ENCODE peak calls at places on chromosomes 6 and 20, in seven cellular contexts. One of them, this sample, is unnamed. For H3K4me1, the result is how much of the 10 kb centered on the place peaks cover.

GRCh38 chr6:25899580-25900408 is 25.8 kb upstream of the SLC17A3 start:
- DNase-seq in stomach: no peak
- DNase-seq in heart left ventricle: no peak
- DNase-seq in endothelial cell of umbilical vein: no peak
- DNase-seq in HCT116: no peak
- DNase-seq in transverse colon: no peak
- DNase-seq in uterus: no peak
- DNase-seq in this sample: no peak

GRCh38 chr6:160662842-160663241 is 1.2 kb downstream of the LPA start:
- DNase-seq in HCT116: no peak
- DNase-seq in stomach: no peak
- DNase-seq in endothelial cell of umbilical vein: no peak
- DNase-seq in uterus: no peak
- DNase-seq in heart left ventricle: no peak
- DNase-seq in transverse colon: no peak
- DNase-seq in this sample: no peak

GRCh38 chr20:49620364-49621240 is 52.7 kb upstream of the PTGIS start:
- DNase-seq in uterus: no peak
- DNase-seq in transverse colon: no peak
- DNase-seq in HCT116: no peak
- DNase-seq in stomach: no peak
- DNase-seq in heart left ventricle: no peak
- DNase-seq in endothelial cell of umbilical vein: no peak
- DNase-seq in this sample: no peak

GRCh38 chr20:8854566-8854965 is 214.3 kb upstream of the PLCB4 start:
- DNase-seq in endothelial cell of umbilical vein: peak
- DNase-seq in heart left ventricle: peak
- DNase-seq in stomach: no peak
- DNase-seq in uterus: peak
- DNase-seq in HCT116: no peak
- DNase-seq in transverse colon: peak
- DNase-seq in this sample: peak

GRCh38 chr6:3410385-3411360 is 46.2 kb downstream of the SLC22A23 start:
- DNase-seq in uterus: peak
- DNase-seq in endothelial cell of umbilical vein: peak
- DNase-seq in transverse colon: peak
- DNase-seq in heart left ventricle: peak
- DNase-seq in stomach: peak
- DNase-seq in HCT116: peak
- DNase-seq in this sample: peak

GRCh38 chr6:7050911-7051779 is 56.6 kb upstream of the RREB1 start:
- DNase-seq in uterus: peak
- DNase-seq in heart left ventricle: peak
- DNase-seq in stomach: peak
- DNase-seq in HCT116: no peak
- DNase-seq in endothelial cell of umbilical vein: peak
- DNase-seq in transverse colon: peak
- DNase-seq in this sample: peak

GRCh38 chr6:15384901-15385300 is 139.0 kb downstream of the JARID2 start:
- DNase-seq in HCT116: no peak
- DNase-seq in uterus: no peak
- DNase-seq in transverse colon: no peak
- DNase-seq in heart left ventricle: no peak
- DNase-seq in endothelial cell of umbilical vein: no peak
- DNase-seq in stomach: no peak
- DNase-seq in this sample: no peak

GRCh38 chr20:49424536-49424935 is 57.9 kb downstream of the KCNB1 start:
- DNase-seq in uterus: peak
- DNase-seq in transverse colon: no peak
- DNase-seq in stomach: no peak
- DNase-seq in HCT116: no peak
- DNase-seq in endothelial cell of umbilical vein: no peak
- DNase-seq in heart left ventricle: peak
- DNase-seq in this sample: no peak

GRCh38 chr6:110357696-110358535 is at the start of gene METTL24:
- DNase-seq in endothelial cell of umbilical vein: no peak
- DNase-seq in HCT116: no peak
- DNase-seq in heart left ventricle: peak
- DNase-seq in stomach: peak
- DNase-seq in transverse colon: no peak
- DNase-seq in uterus: peak
- DNase-seq in this sample: peak

GRCh38 chr20:53079883-53080282 is 107.7 kb downstream of the TSHZ2 start:
- DNase-seq in endothelial cell of umbilical vein: no peak
- DNase-seq in transverse colon: no peak
- DNase-seq in heart left ventricle: no peak
- DNase-seq in stomach: no peak
- DNase-seq in HCT116: no peak
- DNase-seq in uterus: no peak
- DNase-seq in this sample: no peak

GRCh38 chr20:53077373-53078205 is 105.4 kb downstream of the TSHZ2 start:
- DNase-seq in uterus: peak
- DNase-seq in transverse colon: no peak
- DNase-seq in endothelial cell of umbilical vein: peak
- DNase-seq in HCT116: no peak
- DNase-seq in heart left ventricle: peak
- DNase-seq in stomach: peak
- DNase-seq in this sample: no peak

GRCh38 chr20:53080412-53080962 is 108.3 kb downstream of the TSHZ2 start:
- DNase-seq in endothelial cell of umbilical vein: no peak
- DNase-seq in heart left ventricle: no peak
- DNase-seq in HCT116: no peak
- DNase-seq in uterus: no peak
- DNase-seq in stomach: no peak
- DNase-seq in transverse colon: no peak
- DNase-seq in this sample: no peak

GRCh38 chr20:53079483-53079810 is 107.3 kb downstream of the TSHZ2 start:
- DNase-seq in endothelial cell of umbilical vein: no peak
- DNase-seq in uterus: no peak
- DNase-seq in transverse colon: no peak
- DNase-seq in stomach: no peak
- DNase-seq in HCT116: no peak
- DNase-seq in heart left ventricle: no peak
- DNase-seq in this sample: no peak

DNA sequence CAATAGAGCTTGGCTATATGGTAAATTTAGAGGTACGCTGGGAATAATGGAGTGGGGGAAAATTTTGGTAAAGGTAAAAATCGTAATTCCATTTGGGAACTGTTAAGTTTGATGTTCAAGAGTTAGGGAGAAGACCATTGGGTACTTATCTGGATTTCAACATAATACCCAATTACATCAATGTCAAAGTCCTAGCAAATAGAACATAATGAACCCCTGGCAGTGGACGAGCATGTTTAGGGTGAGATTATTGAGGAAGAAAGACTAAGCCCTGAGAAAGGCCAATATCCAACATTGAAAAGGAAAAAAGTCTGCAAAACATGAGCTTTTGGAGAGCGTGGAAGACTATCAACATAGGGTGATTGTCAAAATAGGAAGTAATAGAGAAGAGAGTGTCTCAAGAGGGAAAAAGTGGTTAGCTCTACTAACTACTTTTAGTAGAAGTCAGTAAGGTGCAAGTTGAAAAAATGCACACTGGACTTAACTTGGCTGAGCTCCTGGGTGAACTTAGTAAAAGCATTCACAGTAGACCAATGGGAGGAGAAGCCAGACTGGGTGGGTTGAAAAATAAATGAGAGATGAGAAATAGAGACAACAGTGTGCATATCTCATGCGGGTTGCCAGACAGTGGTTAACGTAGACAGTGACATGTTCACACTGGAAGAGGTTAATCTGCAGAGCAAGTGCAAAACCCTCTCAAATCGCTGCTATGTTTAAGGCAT is 106.8 kb downstream of the TSHZ2 start:
- DNase-seq in endothelial cell of umbilical vein: no peak
- DNase-seq in transverse colon: no peak
- DNase-seq in heart left ventricle: no peak
- DNase-seq in stomach: no peak
- DNase-seq in HCT116: no peak
- DNase-seq in uterus: no peak
- DNase-seq in this sample: no peak
- TF ChIP-seq POLR2A in endothelial cell of umbilical vein: no peak
- TF ChIP-seq POLR2A in transverse colon: no peak
- TF ChIP-seq POLR2A in heart left ventricle: no peak
- TF ChIP-seq POLR2A in stomach: no peak
- TF ChIP-seq POLR2A in HCT116: no peak
- TF ChIP-seq POLR2A in uterus: no peak
- TF ChIP-seq POLR2A in this sample: no peak

GRCh38 chr20:33501000-33501399 is 11.1 kb downstream of the CBFA2T2 start:
- DNase-seq in heart left ventricle: no peak
- DNase-seq in HCT116: no peak
- DNase-seq in uterus: no peak
- DNase-seq in endothelial cell of umbilical vein: no peak
- DNase-seq in transverse colon: no peak
- DNase-seq in stomach: no peak
- DNase-seq in this sample: no peak

GRCh38 chr20:33503564-33503963 is 13.7 kb downstream of the CBFA2T2 start:
- DNase-seq in HCT116: no peak
- DNase-seq in uterus: no peak
- DNase-seq in endothelial cell of umbilical vein: no peak
- DNase-seq in transverse colon: no peak
- DNase-seq in heart left ventricle: no peak
- DNase-seq in stomach: no peak
- DNase-seq in this sample: no peak

DNA sequence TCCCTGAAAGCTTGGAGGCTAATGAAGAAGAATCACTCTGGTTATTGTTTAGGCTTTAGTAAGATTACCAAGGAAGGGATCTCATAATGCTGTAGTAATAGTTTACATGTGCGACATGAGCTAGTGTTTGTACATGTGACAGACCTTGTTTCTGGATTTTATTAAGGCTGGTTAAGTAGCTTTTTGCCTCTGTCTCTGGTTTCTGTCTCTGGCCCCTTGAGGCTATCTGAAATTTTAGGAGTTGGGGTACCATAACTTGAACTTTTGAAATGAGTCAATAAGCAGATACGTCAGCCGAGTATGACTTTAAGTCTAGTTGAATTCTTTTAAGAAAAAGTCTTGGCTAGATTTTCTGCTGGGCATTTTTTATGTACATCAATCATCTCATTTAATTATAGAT is 9.5 kb downstream of the CBFA2T2 start:
- DNase-seq in endothelial cell of umbilical vein: no peak
- DNase-seq in uterus: no peak
- DNase-seq in transverse colon: no peak
- DNase-seq in stomach: no peak
- DNase-seq in heart left ventricle: no peak
- DNase-seq in HCT116: no peak
- DNase-seq in this sample: no peak
- H3K4me1 ChIP-seq in endothelial cell of umbilical vein: under half
- H3K4me1 ChIP-seq in uterus: under half
- H3K4me1 ChIP-seq in transverse colon: under half
- H3K4me1 ChIP-seq in stomach: under half
- H3K4me1 ChIP-seq in heart left ventricle: under half
- H3K4me1 ChIP-seq in HCT116: under half
- H3K4me1 ChIP-seq in this sample: under half

GRCh38 chr6:118652051-118652699 is 784 bp upstream of the CEP85L start:
- DNase-seq in stomach: no peak
- DNase-seq in HCT116: no peak
- DNase-seq in transverse colon: no peak
- DNase-seq in uterus: no peak
- DNase-seq in heart left ventricle: no peak
- DNase-seq in endothelial cell of umbilical vein: no peak
- DNase-seq in this sample: peak

GRCh38 chr6:118648866-118649554 is 2.4 kb downstream of the CEP85L start:
- DNase-seq in HCT116: no peak
- DNase-seq in endothelial cell of umbilical vein: peak
- DNase-seq in stomach: no peak
- DNase-seq in heart left ventricle: no peak
- DNase-seq in uterus: no peak
- DNase-seq in transverse colon: no peak
- DNase-seq in this sample: no peak

GRCh38 chr6:118651282-118652050 is at the start of gene CEP85L:
- DNase-seq in transverse colon: peak
- DNase-seq in heart left ventricle: peak
- DNase-seq in uterus: peak
- DNase-seq in HCT116: peak
- DNase-seq in stomach: peak
- DNase-seq in endothelial cell of umbilical vein: peak
- DNase-seq in this sample: peak

GRCh38 chr6:118649918-118650499 is 1.4 kb downstream of the CEP85L start:
- DNase-seq in transverse colon: no peak
- DNase-seq in uterus: no peak
- DNase-seq in heart left ventricle: no peak
- DNase-seq in HCT116: no peak
- DNase-seq in endothelial cell of umbilical vein: peak
- DNase-seq in stomach: no peak
- DNase-seq in this sample: no peak

DNA sequence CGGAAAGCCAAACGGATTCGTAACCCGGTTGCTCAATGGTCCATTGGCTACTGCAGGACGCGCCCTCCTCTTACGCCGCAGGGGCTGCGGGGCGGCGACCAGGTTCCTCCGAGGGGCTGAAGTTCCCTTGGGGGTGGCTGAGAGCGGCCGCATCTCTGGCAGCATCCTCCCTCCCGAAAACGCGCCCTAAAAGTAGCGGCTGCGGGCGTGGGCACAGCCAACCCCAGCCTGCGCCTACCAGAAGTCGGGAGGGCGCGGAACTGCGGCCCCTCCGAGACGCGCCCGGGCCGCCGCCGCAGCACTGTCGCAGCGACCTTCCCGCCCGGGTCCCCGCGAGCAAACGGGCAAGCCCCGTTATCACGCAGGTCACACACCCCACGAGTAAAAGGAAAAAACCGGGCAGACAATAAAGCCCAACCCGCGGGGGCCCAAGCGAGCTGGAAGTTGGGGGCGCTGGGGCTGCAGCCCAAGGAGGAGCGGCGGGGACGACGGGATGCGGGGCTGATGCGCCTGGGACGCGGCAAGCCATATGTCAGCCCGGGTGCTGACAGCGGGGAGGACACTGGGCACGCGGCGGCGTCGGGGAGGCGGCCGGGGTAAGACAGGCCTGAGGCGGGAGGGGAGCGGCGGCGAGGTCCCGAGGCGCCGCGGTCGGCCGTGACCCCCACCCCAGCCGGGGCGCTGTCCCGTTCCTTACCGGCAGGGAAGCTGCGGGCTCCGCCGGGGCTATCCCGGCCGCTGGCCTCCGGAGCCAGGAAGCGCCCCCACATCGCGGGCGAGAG is 700 bp downstream of the CEP85L start:
- DNase-seq in uterus: peak
- DNase-seq in transverse colon: peak
- DNase-seq in HCT116: no peak
- DNase-seq in endothelial cell of umbilical vein: no peak
- DNase-seq in stomach: peak
- DNase-seq in heart left ventricle: peak
- DNase-seq in this sample: peak
- TF ChIP-seq POLR2A in uterus: no peak
- TF ChIP-seq POLR2A in transverse colon: peak
- TF ChIP-seq POLR2A in HCT116: no peak
- TF ChIP-seq POLR2A in endothelial cell of umbilical vein: no peak
- TF ChIP-seq POLR2A in stomach: no peak
- TF ChIP-seq POLR2A in heart left ventricle: peak
- TF ChIP-seq POLR2A in this sample: peak

DNA sequence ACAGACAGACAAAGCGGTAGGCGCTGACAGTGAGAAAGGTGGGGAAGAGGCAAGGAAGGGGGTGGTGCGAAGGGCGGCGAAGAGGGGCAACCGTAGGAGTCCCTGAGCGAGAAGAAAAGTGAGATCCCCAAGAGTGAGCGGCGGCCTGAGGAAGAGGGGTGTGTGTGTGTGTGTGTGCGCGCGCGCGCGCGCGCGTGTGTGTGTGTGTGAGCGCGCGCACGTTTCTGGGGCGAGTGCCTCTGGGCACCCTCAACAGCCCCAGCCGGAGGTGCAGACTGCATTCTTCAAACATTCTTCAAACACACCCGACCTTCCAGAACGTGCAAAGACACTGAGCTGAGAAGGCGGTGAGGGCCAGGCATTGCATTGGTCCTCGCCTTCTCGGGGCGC is 76.2 kb upstream of the FOXP4 start:
- DNase-seq in heart left ventricle: no peak
- DNase-seq in HCT116: no peak
- DNase-seq in transverse colon: no peak
- DNase-seq in uterus: no peak
- DNase-seq in stomach: peak
- DNase-seq in endothelial cell of umbilical vein: no peak
- DNase-seq in this sample: no peak
- H3K4me1 ChIP-seq in heart left ventricle: under half
- H3K4me1 ChIP-seq in HCT116: under half
- H3K4me1 ChIP-seq in transverse colon: under half
- H3K4me1 ChIP-seq in uterus: under half
- H3K4me1 ChIP-seq in stomach: under half
- H3K4me1 ChIP-seq in endothelial cell of umbilical vein: under half
- H3K4me1 ChIP-seq in this sample: under half

This sample was measured in ovary.